ENCODE peak calls at places on chromosomes 3 and 15, in five cellular contexts. C, D, V, B and F are unnamed samples.
A peak's percentile ranks its signal among the peaks of the same experiment; 100 is the strongest.

GRCh38 chr15:77942611-77943211 is 134.8 kb downstream of the TBC1D2B start:
- DNase-seq in C (no peak), D (no peak), V (no peak), B (no peak), F (no peak)

GRCh38 chr15:68674975-68675374 is 96.2 kb downstream of the CORO2B start:
- DNase-seq in C (no peak), D (peak; percentile 40), V (no peak), B (no peak), F (no peak)

GRCh38 chr15:85587707-85588441 is 206.9 kb downstream of the KLHL25 start:
- DNase-seq in C (no peak), D (peak; percentile 93), V (no peak), B (no peak), F (no peak)

GRCh38 chr3:117920240-117920923 is 1114.3 kb downstream of the IGSF11 start:
- DNase-seq in C (no peak), D (no peak), V (no peak), B (peak; percentile 8), F (no peak)

GRCh38 chr3:158313344-158313927 is 203.5 kb downstream of the RSRC1 start:
- DNase-seq in C (peak; percentile 27), D (peak; percentile 32), V (no peak), B (peak; percentile 55), F (no peak)

GRCh38 chr3:122680381-122681293 is at the start of gene PARP14:
- DNase-seq in C (peak; percentile 74), D (peak; percentile 64), V (no peak), B (peak; percentile 89), F (no peak)

GRCh38 chr3:111924283-111924682 is 54.5 kb upstream of the ABHD10 start:
- DNase-seq in C (no peak), D (peak; percentile 84), V (no peak), B (no peak), F (no peak)

GRCh38 chr3:113441051-113441770 is at the start of gene CFAP44:
- DNase-seq in C (no peak), D (peak; percentile 41), V (no peak), B (peak; percentile 95), F (no peak)

GRCh38 chr3:21477896-21478295 is 273.1 kb downstream of the ZNF385D start:
- DNase-seq in C (no peak), D (no peak), V (no peak), B (no peak), F (no peak)

GRCh38 chr3:123098411-123099330 is 31.8 kb downstream of the PDIA5 start:
- DNase-seq in C (no peak), D (no peak), V (no peak), B (peak; percentile 74), F (no peak)

GRCh38 chr3:42696356-42697301 is 6.0 kb downstream of the HHATL start:
- DNase-seq in C (no peak), D (no peak), V (no peak), B (no peak), F (no peak)

GRCh38 chr15:57198654-57199241 is 177.6 kb upstream of the CGNL1 start:
- DNase-seq in C (no peak), D (peak; percentile 8), V (peak; percentile 70), B (peak; percentile 93), F (peak; percentile 69)

GRCh38 chr3:17670749-17671148 is 71.7 kb downstream of the TBC1D5 start:
- DNase-seq in C (no peak), D (no peak), V (no peak), B (no peak), F (no peak)